ENCODE peak calls at places on chromosomes 7 and 10, in six cellular contexts. One of them, this sample, is unnamed.

GRCh38 chr10:126842836-126843235 is 62.4 kb upstream of the DOCK1 start:
- DNase-seq in IMR-90: no peak
- DNase-seq in GM12878: no peak
- DNase-seq in HepG2: no peak
- DNase-seq in A549: no peak
- DNase-seq in K562: no peak
- DNase-seq in this sample: no peak

GRCh38 chr10:32171213-32171612 is 115.0 kb upstream of the KIF5B start:
- DNase-seq in IMR-90: no peak
- DNase-seq in GM12878: no peak
- DNase-seq in HepG2: peak
- DNase-seq in A549: no peak
- DNase-seq in K562: no peak
- DNase-seq in this sample: no peak

GRCh38 chr7:108805808-108806397 is 236.2 kb downstream of the DNAJB9 start:
- DNase-seq in IMR-90: peak
- DNase-seq in GM12878: no peak
- DNase-seq in HepG2: peak
- DNase-seq in A549: peak
- DNase-seq in K562: peak
- DNase-seq in this sample: peak

GRCh38 chr10:24176658-24177057 is 32.3 kb upstream of the KIAA1217 start:
- DNase-seq in IMR-90: no peak
- DNase-seq in GM12878: no peak
- DNase-seq in HepG2: no peak
- DNase-seq in A549: no peak
- DNase-seq in K562: no peak
- DNase-seq in this sample: no peak

GRCh38 chr7:150381096-150381495 is 2.0 kb downstream of the ZNF775 start:
- DNase-seq in IMR-90: no peak
- DNase-seq in GM12878: no peak
- DNase-seq in HepG2: no peak
- DNase-seq in A549: no peak
- DNase-seq in K562: no peak
- DNase-seq in this sample: no peak

GRCh38 chr10:6175329-6176055 is 27.2 kb upstream of the PFKFB3 start:
- DNase-seq in IMR-90: no peak
- DNase-seq in GM12878: no peak
- DNase-seq in HepG2: no peak
- DNase-seq in A549: no peak
- DNase-seq in K562: no peak
- DNase-seq in this sample: no peak

GRCh38 chr10:117496616-117497028 is 45.9 kb upstream of the EMX2 start:
- DNase-seq in IMR-90: peak
- DNase-seq in GM12878: no peak
- DNase-seq in HepG2: peak
- DNase-seq in A549: peak
- DNase-seq in K562: peak
- DNase-seq in this sample: peak

GRCh38 chr10:76874151-76874550 is 763.5 kb downstream of the KCNMA1 start:
- DNase-seq in IMR-90: no peak
- DNase-seq in GM12878: no peak
- DNase-seq in HepG2: no peak
- DNase-seq in A549: no peak
- DNase-seq in K562: no peak
- DNase-seq in this sample: no peak

GRCh38 chr7:32070406-32071360 is at the start of gene PDE1C:
- DNase-seq in IMR-90: peak
- DNase-seq in GM12878: no peak
- DNase-seq in HepG2: no peak
- DNase-seq in A549: peak
- DNase-seq in K562: no peak
- DNase-seq in this sample: no peak

GRCh38 chr7:46015107-46015868 is 94.2 kb upstream of the IGFBP3 start:
- DNase-seq in IMR-90: peak
- DNase-seq in GM12878: no peak
- DNase-seq in HepG2: peak
- DNase-seq in A549: no peak
- DNase-seq in K562: no peak
- DNase-seq in this sample: no peak

GRCh38 chr7:138308116-138308515 is 151.9 kb upstream of the TRIM24 start:
- DNase-seq in IMR-90: no peak
- DNase-seq in GM12878: no peak
- DNase-seq in HepG2: no peak
- DNase-seq in A549: no peak
- DNase-seq in K562: no peak
- DNase-seq in this sample: no peak

GRCh38 chr7:136086712-136087111 is 109.6 kb upstream of the MTPN start:
- DNase-seq in IMR-90: peak
- DNase-seq in GM12878: peak
- DNase-seq in HepG2: peak
- DNase-seq in A549: peak
- DNase-seq in K562: peak
- DNase-seq in this sample: peak

GRCh38 chr7:117682681-117683385 is 190.4 kb downstream of the CTTNBP2 start:
- DNase-seq in IMR-90: peak
- DNase-seq in GM12878: no peak
- DNase-seq in HepG2: no peak
- DNase-seq in A549: peak
- DNase-seq in K562: no peak
- DNase-seq in this sample: no peak

GRCh38 chr7:70703785-70704184 is 428.2 kb upstream of the GALNT17 start:
- DNase-seq in IMR-90: no peak
- DNase-seq in GM12878: no peak
- DNase-seq in HepG2: no peak
- DNase-seq in A549: no peak
- DNase-seq in K562: no peak
- DNase-seq in this sample: no peak

GRCh38 chr10:21525367-21526183 is at the start of gene SKIDA1:
- DNase-seq in IMR-90: peak
- DNase-seq in GM12878: no peak
- DNase-seq in HepG2: peak
- DNase-seq in A549: peak
- DNase-seq in K562: peak
- DNase-seq in this sample: peak

GRCh38 chr10:102633848-102634247 is 10.4 kb upstream of the TRIM8 start:
- DNase-seq in IMR-90: no peak
- DNase-seq in GM12878: no peak
- DNase-seq in HepG2: no peak
- DNase-seq in A549: no peak
- DNase-seq in K562: no peak
- DNase-seq in this sample: no peak

GRCh38 chr10:71638577-71639411 is 80.8 kb downstream of the C10orf105 start:
- DNase-seq in IMR-90: no peak
- DNase-seq in GM12878: no peak
- DNase-seq in HepG2: peak
- DNase-seq in A549: no peak
- DNase-seq in K562: peak
- DNase-seq in this sample: peak

GRCh38 chr7:101676956-101677355 is 47.9 kb upstream of the MYL10 start:
- DNase-seq in IMR-90: no peak
- DNase-seq in GM12878: no peak
- DNase-seq in HepG2: no peak
- DNase-seq in A549: no peak
- DNase-seq in K562: peak
- DNase-seq in this sample: no peak

GRCh38 chr7:44046321-44047061 is 2.0 kb downstream of the DBNL start:
- DNase-seq in IMR-90: no peak
- DNase-seq in GM12878: peak
- DNase-seq in HepG2: no peak
- DNase-seq in A549: no peak
- DNase-seq in K562: no peak
- DNase-seq in this sample: no peak

GRCh38 chr7:44305564-44306507 is 19.6 kb downstream of the CAMK2B start:
- DNase-seq in IMR-90: no peak
- DNase-seq in GM12878: no peak
- DNase-seq in HepG2: no peak
- DNase-seq in A549: no peak
- DNase-seq in K562: peak
- DNase-seq in this sample: no peak

GRCh38 chr7:76300210-76300731 is 2.2 kb upstream of the HSPB1 start:
- DNase-seq in IMR-90: peak
- DNase-seq in GM12878: no peak
- DNase-seq in HepG2: peak
- DNase-seq in A549: no peak
- DNase-seq in K562: no peak
- DNase-seq in this sample: no peak

GRCh38 chr7:12623885-12624498 is 53.5 kb downstream of the SCIN start:
- DNase-seq in IMR-90: peak
- DNase-seq in GM12878: no peak
- DNase-seq in HepG2: no peak
- DNase-seq in A549: peak
- DNase-seq in K562: peak
- DNase-seq in this sample: peak

GRCh38 chr10:24242562-24242961 is 33.6 kb downstream of the KIAA1217 start:
- DNase-seq in IMR-90: no peak
- DNase-seq in GM12878: no peak
- DNase-seq in HepG2: no peak
- DNase-seq in A549: no peak
- DNase-seq in K562: no peak
- DNase-seq in this sample: no peak

GRCh38 chr10:30748152-30748845 is 118.7 kb upstream of the LYZL2 start:
- DNase-seq in IMR-90: no peak
- DNase-seq in GM12878: no peak
- DNase-seq in HepG2: no peak
- DNase-seq in A549: no peak
- DNase-seq in K562: no peak
- DNase-seq in this sample: no peak

GRCh38 chr10:127345231-127345965 is 149.0 kb upstream of the INSYN2A start:
- DNase-seq in IMR-90: no peak
- DNase-seq in GM12878: no peak
- DNase-seq in HepG2: no peak
- DNase-seq in A549: no peak
- DNase-seq in K562: no peak
- DNase-seq in this sample: no peak

GRCh38 chr7:39271386-39271785 is 293.7 kb downstream of the POU6F2 start:
- DNase-seq in IMR-90: no peak
- DNase-seq in GM12878: no peak
- DNase-seq in HepG2: no peak
- DNase-seq in A549: no peak
- DNase-seq in K562: no peak
- DNase-seq in this sample: peak

GRCh38 chr7:43756368-43757072 is 2.0 kb upstream of the BLVRA start:
- DNase-seq in IMR-90: peak
- DNase-seq in GM12878: no peak
- DNase-seq in HepG2: no peak
- DNase-seq in A549: no peak
- DNase-seq in K562: no peak
- DNase-seq in this sample: no peak

GRCh38 chr7:77917500-77918262 is 119.1 kb downstream of the PHTF2 start:
- DNase-seq in IMR-90: peak
- DNase-seq in GM12878: no peak
- DNase-seq in HepG2: no peak
- DNase-seq in A549: no peak
- DNase-seq in K562: no peak
- DNase-seq in this sample: no peak

GRCh38 chr10:3500408-3500856 is 284.6 kb downstream of the KLF6 start:
- DNase-seq in IMR-90: peak
- DNase-seq in GM12878: no peak
- DNase-seq in HepG2: peak
- DNase-seq in A549: peak
- DNase-seq in K562: no peak
- DNase-seq in this sample: no peak

DNA sequence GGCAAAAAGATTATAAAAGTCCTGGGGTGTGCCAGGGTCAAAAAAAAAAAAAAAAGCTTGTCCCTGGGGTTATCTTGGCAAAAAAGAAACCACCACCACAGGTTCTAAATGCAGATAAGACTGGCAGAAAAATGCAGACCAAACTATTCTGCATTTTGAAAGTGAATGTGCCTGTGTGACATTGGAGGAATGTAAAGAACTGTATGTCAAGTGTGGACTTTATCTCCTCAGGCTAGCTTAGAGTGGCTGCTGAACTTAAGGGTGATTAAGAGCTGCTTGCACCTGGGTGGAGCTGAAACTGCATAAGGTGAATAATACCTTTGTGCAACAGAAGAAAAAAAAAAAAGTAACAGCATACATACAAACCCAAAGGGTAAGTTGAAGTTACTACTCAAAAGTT is 1.3 kb upstream of the NAPEPLD start:
- DNase-seq in IMR-90: no peak
- DNase-seq in GM12878: no peak
- DNase-seq in HepG2: peak
- DNase-seq in A549: no peak
- DNase-seq in K562: peak
- DNase-seq in this sample: no peak
- TF ChIP-seq BHLHE40 in IMR-90: no peak
- TF ChIP-seq BHLHE40 in GM12878: no peak
- TF ChIP-seq BHLHE40 in HepG2: no peak
- TF ChIP-seq BHLHE40 in A549: no peak
- TF ChIP-seq BHLHE40 in K562: peak
- TF ChIP-seq BHLHE40 in this sample: no peak

DNA sequence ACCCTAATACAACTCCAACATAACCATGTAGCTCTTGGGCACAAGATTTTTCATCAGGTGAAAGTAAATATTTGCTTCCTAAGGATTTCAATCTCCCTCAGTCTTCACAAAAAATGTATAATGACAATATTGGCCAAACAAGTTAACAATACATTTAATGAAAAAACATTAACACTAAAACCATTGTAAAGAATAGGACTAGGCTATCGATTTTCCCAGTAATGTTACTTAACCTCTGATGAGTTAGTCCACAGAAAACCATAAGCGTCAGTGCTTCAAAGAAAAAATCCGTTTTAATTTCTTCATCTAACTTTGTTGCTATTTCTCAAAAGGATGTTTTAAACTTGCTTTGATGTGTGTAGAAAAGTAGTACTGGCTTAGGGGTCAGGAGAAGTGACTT is 1.2 kb downstream of the ZNF33B start:
- DNase-seq in IMR-90: no peak
- DNase-seq in GM12878: no peak
- DNase-seq in HepG2: peak
- DNase-seq in A549: no peak
- DNase-seq in K562: no peak
- DNase-seq in this sample: no peak
- TF ChIP-seq BHLHE40 in IMR-90: no peak
- TF ChIP-seq BHLHE40 in GM12878: no peak
- TF ChIP-seq BHLHE40 in HepG2: no peak
- TF ChIP-seq BHLHE40 in A549: no peak
- TF ChIP-seq BHLHE40 in K562: no peak
- TF ChIP-seq BHLHE40 in this sample: no peak

DNA sequence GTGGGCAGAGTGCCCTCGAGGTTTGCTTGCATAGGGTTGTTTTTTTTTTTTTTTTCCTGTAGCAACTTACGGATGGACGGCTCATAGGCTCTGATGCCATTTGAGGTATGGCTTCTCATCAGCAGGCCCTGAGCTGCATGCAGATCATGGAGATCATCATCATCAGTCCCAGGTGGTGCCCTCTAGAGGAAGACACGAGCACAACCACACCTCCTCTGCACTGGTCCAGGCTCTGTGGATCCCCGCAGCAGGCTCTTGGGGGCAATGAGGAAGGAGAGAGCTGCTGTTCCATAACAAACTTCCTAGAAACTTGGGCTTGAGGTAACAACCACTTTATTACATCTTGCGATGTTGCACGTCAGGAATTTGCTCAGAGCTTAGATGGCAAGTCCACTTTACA is 132.7 kb upstream of the CXCL12 start:
- DNase-seq in IMR-90: no peak
- DNase-seq in GM12878: no peak
- DNase-seq in HepG2: peak
- DNase-seq in A549: no peak
- DNase-seq in K562: peak
- DNase-seq in this sample: peak
- TF ChIP-seq BHLHE40 in IMR-90: no peak
- TF ChIP-seq BHLHE40 in GM12878: no peak
- TF ChIP-seq BHLHE40 in HepG2: no peak
- TF ChIP-seq BHLHE40 in A549: no peak
- TF ChIP-seq BHLHE40 in K562: no peak
- TF ChIP-seq BHLHE40 in this sample: no peak

GRCh38 chr7:17007841-17008240 is 126.1 kb upstream of the AGR3 start:
- DNase-seq in IMR-90: no peak
- DNase-seq in GM12878: no peak
- DNase-seq in HepG2: no peak
- DNase-seq in A549: no peak
- DNase-seq in K562: no peak
- DNase-seq in this sample: no peak
- TF ChIP-seq BHLHE40 in IMR-90: no peak
- TF ChIP-seq BHLHE40 in GM12878: no peak
- TF ChIP-seq BHLHE40 in HepG2: no peak
- TF ChIP-seq BHLHE40 in A549: no peak
- TF ChIP-seq BHLHE40 in K562: no peak
- TF ChIP-seq BHLHE40 in this sample: no peak